ENCODE peak calls at places on chromosomes 11 and 22, in six cellular contexts. Z is GM12865, T is dorsolateral prefrontal cortex, H is cardiac fibroblast, W is kidney epithelial cell, E is left ventricle myocardium inferior. S is an unnamed sample.

GRCh38 chr11:119853581-119854360 is 124.8 kb upstream of the NECTIN1 start:
- DNase-seq in Z (no peak), T (no peak), H (no peak), W (no peak), E (no peak), S (no peak)

GRCh38 chr11:131674051-131674755 is 303.8 kb downstream of the NTM start:
- DNase-seq in Z (peak), T (peak), H (peak), W (peak), E (peak), S (peak)

GRCh38 chr11:12043959-12044772 is 35.7 kb upstream of the DKK3 start:
- DNase-seq in Z (peak), T (peak), H (peak), W (peak), E (peak), S (peak)

GRCh38 chr11:73579641-73580434 is 18.1 kb downstream of the FAM168A start:
- DNase-seq in Z (no peak), T (no peak), H (peak), W (no peak), E (no peak), S (no peak)

GRCh38 chr11:120546312-120547205 is 35.0 kb downstream of the GRIK4 start:
- DNase-seq in Z (no peak), T (no peak), H (peak), W (peak), E (no peak), S (no peak)

GRCh38 chr11:131544591-131544990 is 174.2 kb downstream of the NTM start:
- DNase-seq in Z (no peak), T (no peak), H (no peak), W (no peak), E (no peak), S (no peak)

GRCh38 chr22:46641829-46642266 is 21.7 kb downstream of the GRAMD4 start:
- DNase-seq in Z (no peak), T (no peak), H (peak), W (no peak), E (no peak), S (no peak)

GRCh38 chr11:17256512-17256911 is 20.0 kb upstream of the NUCB2 start:
- DNase-seq in Z (no peak), T (no peak), H (peak), W (no peak), E (no peak), S (no peak)

GRCh38 chr11:118238397-118238796 is 13.6 kb upstream of the JAML start:
- DNase-seq in Z (no peak), T (no peak), H (no peak), W (no peak), E (no peak), S (no peak)

GRCh38 chr22:43110444-43110926 is at the start of gene BIK:
- DNase-seq in Z (peak), T (no peak), H (peak), W (no peak), E (peak), S (peak)

GRCh38 chr11:34565417-34566208 is 52.0 kb upstream of the ELF5 start:
- DNase-seq in Z (peak), T (no peak), H (no peak), W (no peak), E (no peak), S (peak)

GRCh38 chr11:113593698-113594308 is 112.3 kb downstream of the TMPRSS5 start:
- DNase-seq in Z (peak), T (no peak), H (peak), W (no peak), E (no peak), S (no peak)

GRCh38 chr11:8068605-8069221 is 12.3 kb upstream of the TUB start:
- DNase-seq in Z (no peak), T (no peak), H (peak), W (peak), E (peak), S (no peak)

GRCh38 chr11:46537121-46537520 is 56.7 kb downstream of the AMBRA1 start:
- DNase-seq in Z (no peak), T (no peak), H (peak), W (no peak), E (no peak), S (no peak)

GRCh38 chr11:6988506-6988905 is 31.6 kb downstream of the ZNF214 start:
- DNase-seq in Z (no peak), T (no peak), H (no peak), W (no peak), E (no peak), S (no peak)

GRCh38 chr22:46905415-46905814 is 143.0 kb downstream of the TBC1D22A start:
- DNase-seq in Z (no peak), T (no peak), H (no peak), W (no peak), E (no peak), S (no peak)

GRCh38 chr11:102620858-102621561 is 4.1 kb downstream of the MMP20 start:
- DNase-seq in Z (no peak), T (no peak), H (peak), W (no peak), E (no peak), S (no peak)

GRCh38 chr11:106917973-106918372 is 100.3 kb downstream of the GUCY1A2 start:
- DNase-seq in Z (peak), T (no peak), H (peak), W (no peak), E (no peak), S (peak)

GRCh38 chr22:38950527-38951111 is 6.8 kb upstream of the APOBEC3A start:
- DNase-seq in Z (no peak), T (no peak), H (no peak), W (no peak), E (no peak), S (no peak)

GRCh38 chr11:70763606-70764005 is 365.3 kb downstream of the CTTN start:
- DNase-seq in Z (no peak), T (no peak), H (no peak), W (no peak), E (no peak), S (no peak)

GRCh38 chr22:39130892-39131855 is 21.3 kb downstream of the CBX7 start:
- DNase-seq in Z (no peak), T (no peak), H (no peak), W (no peak), E (no peak), S (no peak)

GRCh38 chr11:64859542-64860414 is 15.3 kb upstream of the CDC42BPG start:
- DNase-seq in Z (peak), T (no peak), H (no peak), W (no peak), E (no peak), S (peak)

GRCh38 chr11:122742350-122742749 is 86.8 kb downstream of the UBASH3B start:
- DNase-seq in Z (no peak), T (no peak), H (no peak), W (no peak), E (no peak), S (no peak)

GRCh38 chr22:47600791-47601400 is 838.4 kb downstream of the TBC1D22A start:
- DNase-seq in Z (no peak), T (no peak), H (no peak), W (no peak), E (no peak), S (no peak)

GRCh38 chr22:45292675-45293402 is 8.1 kb downstream of the UPK3A start:
- DNase-seq in Z (no peak), T (no peak), H (no peak), W (no peak), E (no peak), S (no peak)

GRCh38 chr11:134949716-134950115 is 537.7 kb upstream of the B3GAT1 start:
- DNase-seq in Z (no peak), T (no peak), H (peak), W (no peak), E (no peak), S (no peak)

GRCh38 chr11:2525941-2526807 is 81.4 kb downstream of the KCNQ1 start:
- DNase-seq in Z (no peak), T (peak), H (no peak), W (no peak), E (peak), S (no peak)

GRCh38 chr11:13667245-13667644 is 1.2 kb upstream of the FAR1 start:
- DNase-seq in Z (peak), T (peak), H (no peak), W (no peak), E (no peak), S (peak)

GRCh38 chr11:125233116-125233515 is 68.6 kb downstream of the PKNOX2 start:
- DNase-seq in Z (no peak), T (no peak), H (no peak), W (no peak), E (no peak), S (no peak)

GRCh38 chr11:96055706-96056387 is 131.9 kb upstream of the MTMR2 start:
- DNase-seq in Z (no peak), T (no peak), H (peak), W (no peak), E (no peak), S (no peak)

GRCh38 chr22:37501610-37502341 is 15.6 kb upstream of the MFNG start:
- DNase-seq in Z (no peak), T (no peak), H (peak), W (peak), E (peak), S (no peak)

GRCh38 chr22:23386245-23386631 is 193.9 kb downstream of the IGLL1 start:
- DNase-seq in Z (no peak), T (no peak), H (no peak), W (no peak), E (no peak), S (no peak)
- TF ChIP-seq CTCF in Z (no peak), T (peak), H (no peak), W (no peak), E (no peak), S (no peak)

DNA sequence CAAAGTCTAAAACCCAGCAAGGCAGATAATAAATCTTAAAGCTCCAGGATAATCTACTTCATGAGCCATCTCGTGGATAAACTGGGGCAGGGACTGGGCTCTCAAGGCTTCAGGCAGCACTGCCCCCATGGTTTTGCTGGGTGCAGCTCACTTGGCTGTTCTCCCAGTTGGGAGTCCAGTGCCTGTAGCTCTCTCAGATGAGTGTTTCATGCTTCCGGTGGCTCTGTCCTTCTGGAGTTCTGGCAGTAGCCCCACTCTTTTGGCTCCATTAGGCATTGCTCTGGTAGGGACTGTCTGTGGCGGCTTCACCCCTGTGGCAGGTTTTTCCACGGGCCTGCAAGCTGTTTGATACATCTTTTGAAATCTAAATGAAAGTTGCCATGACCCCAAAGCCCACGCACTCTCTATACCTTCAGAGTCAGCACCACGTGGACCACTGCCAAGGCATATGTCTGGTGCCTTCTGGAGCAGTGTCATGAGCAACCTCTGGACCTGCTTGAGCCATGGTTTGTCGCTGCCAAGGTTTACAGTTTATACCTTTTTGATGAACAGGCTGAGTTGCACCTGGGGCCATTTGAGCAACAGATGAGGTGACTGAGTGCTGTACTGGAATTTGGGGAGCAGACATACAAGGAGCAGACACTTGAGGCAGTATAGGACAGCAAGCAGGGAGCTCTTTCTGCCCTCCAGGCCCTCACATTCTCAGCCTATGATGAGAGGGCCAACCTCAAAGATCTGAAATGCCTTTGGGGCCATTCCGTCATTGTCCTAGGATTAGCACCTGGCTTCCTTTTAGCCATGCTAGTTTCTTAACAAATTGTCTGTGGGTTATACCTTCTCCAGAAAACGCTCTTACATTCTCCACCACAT is 48.6 kb downstream of the MTNR1B start:
- DNase-seq in Z (no peak), T (no peak), H (peak), W (no peak), E (no peak), S (no peak)
- TF ChIP-seq CTCF in Z (no peak), T (no peak), H (no peak), W (no peak), E (no peak), S (no peak)

GRCh38 chr22:28741758-28742561 is at the start of the genes CHEK2 and HSCB:
- DNase-seq in Z (peak), T (peak), H (peak), W (peak), E (peak), S (peak)
- TF ChIP-seq CTCF in Z (no peak), T (peak), H (no peak), W (no peak), E (peak), S (peak)

GRCh38 chr11:66866420-66867010 is 9.7 kb downstream of the LRFN4 start:
- DNase-seq in Z (no peak), T (no peak), H (no peak), W (no peak), E (no peak), S (no peak)

GRCh38 chr11:66868082-66868725 is 11.3 kb downstream of the LRFN4 start:
- DNase-seq in Z (no peak), T (no peak), H (no peak), W (no peak), E (no peak), S (no peak)

GRCh38 chr11:66868726-66869291 is 11.9 kb downstream of the LRFN4 start:
- DNase-seq in Z (peak), T (no peak), H (no peak), W (no peak), E (no peak), S (peak)

GRCh38 chr11:66866007-66866406 is 9.1 kb downstream of the LRFN4 start:
- DNase-seq in Z (no peak), T (no peak), H (no peak), W (no peak), E (no peak), S (no peak)

DNA sequence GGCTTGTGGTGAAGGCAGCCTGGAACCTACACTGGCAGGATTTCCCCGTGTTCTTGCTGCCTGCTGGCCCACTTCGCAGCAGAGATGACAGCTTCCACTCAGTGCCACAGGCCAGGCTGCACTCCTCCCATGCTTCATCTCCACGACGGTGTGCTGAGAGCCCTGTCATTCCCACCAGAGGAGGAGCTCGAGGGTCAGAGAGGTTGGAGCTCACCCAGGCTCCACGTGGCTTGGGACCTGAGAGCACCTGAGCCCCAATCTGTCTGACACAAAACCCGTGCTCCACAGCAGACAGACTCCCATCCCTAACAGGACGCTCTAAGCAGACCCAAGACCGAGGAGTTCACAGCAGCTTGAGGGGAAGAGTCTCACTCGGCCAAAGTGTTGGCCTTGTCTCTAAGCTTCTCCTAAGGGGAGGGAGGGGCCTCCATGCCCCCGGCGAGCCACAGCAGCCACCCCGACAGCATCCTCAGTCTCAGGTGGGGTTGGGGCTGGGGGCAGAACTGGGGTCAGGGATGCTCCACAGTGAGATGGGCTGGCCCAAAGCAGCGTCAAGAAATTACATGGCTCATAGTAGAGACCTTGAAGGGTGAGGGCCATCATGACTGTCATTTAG is 10.7 kb downstream of the LRFN4 start:
- DNase-seq in Z (no peak), T (no peak), H (no peak), W (no peak), E (no peak), S (no peak)
- TF ChIP-seq CTCF in Z (peak), T (no peak), H (no peak), W (no peak), E (no peak), S (no peak)

DNA sequence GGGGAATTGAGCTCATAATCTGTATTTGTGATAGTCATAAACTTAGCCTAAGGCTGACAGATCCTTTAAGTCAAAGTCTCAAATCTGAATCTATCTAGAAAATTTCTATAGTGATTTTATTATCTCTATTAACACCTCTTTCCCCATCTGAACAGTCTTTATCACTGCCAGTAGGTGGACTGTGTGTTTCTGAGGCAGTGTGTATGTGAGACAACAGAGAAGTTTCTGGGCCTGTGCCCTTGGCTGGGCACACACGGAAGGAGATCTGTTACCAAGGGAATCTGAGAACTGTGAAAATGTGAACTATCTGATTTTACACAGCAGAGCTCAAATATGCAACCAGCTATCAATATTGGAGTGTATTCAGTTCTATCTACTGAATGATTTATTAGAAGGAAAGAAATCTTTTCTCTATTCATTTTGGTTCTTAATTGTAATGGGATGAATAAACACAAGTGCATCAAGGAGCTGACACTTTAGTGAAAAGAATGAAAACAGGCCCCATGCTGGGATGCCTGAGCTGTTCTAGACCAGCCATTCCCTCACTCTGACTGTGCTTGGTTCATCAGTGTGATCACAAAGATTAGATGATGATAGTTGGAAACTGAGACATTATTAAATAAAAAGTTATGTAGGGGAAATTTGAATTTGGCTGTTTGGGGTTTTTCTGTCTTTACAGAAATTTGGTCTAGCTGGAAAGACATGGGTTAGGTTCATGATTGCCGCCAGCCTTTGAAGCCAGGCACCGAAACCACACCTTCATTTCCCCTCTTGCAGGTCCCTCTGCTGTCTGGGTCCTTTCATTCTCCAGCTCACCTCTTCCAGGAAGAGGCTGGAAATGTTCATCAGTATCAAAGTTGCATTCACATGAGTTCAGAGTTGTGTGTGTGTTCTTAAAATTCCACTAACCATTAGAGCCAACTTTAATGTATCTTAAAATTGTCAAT is 68.1 kb downstream of the LIF start:
- DNase-seq in Z (no peak), T (no peak), H (no peak), W (no peak), E (no peak), S (no peak)
- TF ChIP-seq CTCF in Z (no peak), T (no peak), H (no peak), W (no peak), E (no peak), S (no peak)

DNA sequence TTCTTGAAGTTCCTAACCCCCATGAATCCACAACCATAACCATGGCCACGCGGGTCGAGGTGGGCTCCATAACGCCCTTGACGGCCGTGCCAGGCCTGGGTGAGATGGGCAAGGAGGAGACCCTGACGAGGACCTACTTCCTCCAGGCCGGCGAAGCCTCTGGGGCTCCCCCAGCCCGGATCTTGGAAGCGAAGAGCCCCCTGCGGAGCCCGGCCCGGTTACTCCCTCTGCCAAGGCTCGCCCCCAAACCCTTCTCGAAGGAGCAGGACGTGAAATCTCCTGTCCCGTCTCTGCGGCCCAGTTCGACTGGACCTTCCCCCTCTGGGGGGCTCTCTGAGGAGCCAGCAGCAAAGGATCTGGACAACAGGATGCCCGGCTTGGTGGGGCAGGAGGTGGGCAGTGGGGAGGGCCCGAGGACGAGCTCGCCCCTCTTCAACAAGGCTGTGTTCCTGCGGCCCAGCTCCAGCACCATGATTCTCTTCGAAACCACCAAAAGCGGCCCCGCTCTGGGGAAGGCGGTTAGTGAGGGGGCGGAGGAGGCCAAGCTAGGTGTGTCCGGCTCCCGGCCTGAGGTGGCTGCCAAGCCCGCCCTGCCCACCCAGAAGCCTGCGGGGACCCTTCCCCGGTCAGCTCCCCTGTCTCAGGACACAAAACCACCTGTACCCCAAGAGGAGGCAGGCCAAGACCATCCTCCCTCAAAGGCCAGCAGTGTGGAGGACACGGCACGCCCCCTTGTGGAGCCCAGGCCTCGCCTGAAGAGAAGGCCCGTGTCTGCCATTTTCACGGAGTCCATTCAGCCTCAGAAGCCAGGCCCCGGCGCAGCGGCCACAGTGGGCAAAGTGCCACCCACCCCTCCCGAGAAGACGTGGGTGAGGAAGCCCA is 75.7 kb downstream of the KIAA1671 start:
- DNase-seq in Z (no peak), T (no peak), H (peak), W (no peak), E (peak), S (no peak)
- TF ChIP-seq CTCF in Z (peak), T (peak), H (peak), W (peak), E (peak), S (peak)

GRCh38 chr11:77517226-77517625 is 43.3 kb upstream of the PAK1 start:
- DNase-seq in Z (no peak), T (no peak), H (no peak), W (no peak), E (no peak), S (no peak)
- TF ChIP-seq CTCF in Z (no peak), T (no peak), H (no peak), W (no peak), E (no peak), S (no peak)

S was measured in GM10248.